ENCODE peak calls at places on chromosomes 4 and X, in five cellular contexts. One of them, this sample, is unnamed.

GRCh38 chr4:40552536-40552935 is 77.1 kb downstream of the RBM47 start:
- DNase-seq in NB4: no peak
- DNase-seq in T-helper 9 cell: no peak
- DNase-seq in GM13976: no peak
- DNase-seq in HFFc6: no peak
- DNase-seq in this sample: peak; percentile 20

GRCh38 chrX:50579955-50580354 is 109.3 kb upstream of the DGKK start:
- DNase-seq in NB4: peak; percentile 68
- DNase-seq in T-helper 9 cell: no peak
- DNase-seq in HFFc6: peak; percentile 38
- DNase-seq in GM13976: peak; percentile 32
- DNase-seq in this sample: no peak

GRCh38 chr4:135186002-135186401 is 984.4 kb upstream of the PABPC4L start:
- DNase-seq in GM13976: no peak
- DNase-seq in HFFc6: no peak
- DNase-seq in T-helper 9 cell: no peak
- DNase-seq in NB4: no peak
- DNase-seq in this sample: no peak

GRCh38 chr4:38163216-38164006 is 203.2 kb downstream of the PTTG2 start:
- DNase-seq in NB4: no peak
- DNase-seq in HFFc6: peak; percentile 71
- DNase-seq in GM13976: no peak
- DNase-seq in T-helper 9 cell: no peak
- DNase-seq in this sample: no peak

GRCh38 chr4:2251073-2251794 is 9.3 kb upstream of the HAUS3 start:
- DNase-seq in NB4: no peak
- DNase-seq in T-helper 9 cell: no peak
- DNase-seq in GM13976: peak; percentile 22
- DNase-seq in HFFc6: no peak
- DNase-seq in this sample: peak; percentile 12

GRCh38 chr4:59629348-59629747 is 1570.8 kb upstream of the ADGRL3 start:
- DNase-seq in HFFc6: no peak
- DNase-seq in T-helper 9 cell: no peak
- DNase-seq in NB4: no peak
- DNase-seq in GM13976: no peak
- DNase-seq in this sample: no peak

GRCh38 chr4:64230709-64231310 is 178.4 kb downstream of the TECRL start:
- DNase-seq in HFFc6: no peak
- DNase-seq in T-helper 9 cell: no peak
- DNase-seq in GM13976: no peak
- DNase-seq in NB4: peak; percentile 36
- DNase-seq in this sample: no peak

GRCh38 chr4:56531149-56531770 is 25.7 kb downstream of the ARL9 start:
- DNase-seq in HFFc6: no peak
- DNase-seq in NB4: no peak
- DNase-seq in GM13976: no peak
- DNase-seq in T-helper 9 cell: no peak
- DNase-seq in this sample: no peak

GRCh38 chr4:134201216-134202098 is at the start of gene PABPC4L:
- DNase-seq in HFFc6: peak; percentile 29
- DNase-seq in T-helper 9 cell: no peak
- DNase-seq in GM13976: no peak
- DNase-seq in NB4: no peak
- DNase-seq in this sample: no peak

GRCh38 chr4:37615059-37615719 is 71.0 kb downstream of the RELL1 start:
- DNase-seq in NB4: no peak
- DNase-seq in T-helper 9 cell: no peak
- DNase-seq in GM13976: no peak
- DNase-seq in HFFc6: no peak
- DNase-seq in this sample: no peak

GRCh38 chr4:87150498-87151261 is 69.7 kb downstream of the KLHL8 start:
- DNase-seq in HFFc6: peak; percentile 73
- DNase-seq in GM13976: peak; percentile 51
- DNase-seq in NB4: peak; percentile 79
- DNase-seq in T-helper 9 cell: peak; percentile 36
- DNase-seq in this sample: no peak

GRCh38 chrX:94831364-94831763 is 1157.4 kb downstream of the FAM133A start:
- DNase-seq in HFFc6: no peak
- DNase-seq in NB4: peak; percentile 29
- DNase-seq in T-helper 9 cell: no peak
- DNase-seq in GM13976: no peak
- DNase-seq in this sample: no peak

GRCh38 chrX:133568109-133568508 is 152.8 kb upstream of the GPC4 start:
- DNase-seq in T-helper 9 cell: no peak
- DNase-seq in GM13976: no peak
- DNase-seq in HFFc6: no peak
- DNase-seq in NB4: no peak
- DNase-seq in this sample: no peak

GRCh38 chr4:39446842-39447573 is 11.7 kb downstream of the RPL9 start:
- DNase-seq in GM13976: peak; percentile 86
- DNase-seq in HFFc6: no peak
- DNase-seq in NB4: peak; percentile 25
- DNase-seq in T-helper 9 cell: peak; percentile 7
- DNase-seq in this sample: peak; percentile 75

GRCh38 chrX:119790977-119791436 is 423 bp downstream of the RPL39 start:
- DNase-seq in GM13976: peak; percentile 26
- DNase-seq in NB4: peak; percentile 53
- DNase-seq in HFFc6: peak; percentile 12
- DNase-seq in T-helper 9 cell: peak; percentile 9
- DNase-seq in this sample: peak; percentile 48

GRCh38 chrX:107718156-107718621 is 57.4 kb downstream of the TSC22D3 start:
- DNase-seq in HFFc6: peak; percentile 70
- DNase-seq in GM13976: peak; percentile 53
- DNase-seq in T-helper 9 cell: peak; percentile 74
- DNase-seq in NB4: peak; percentile 76
- DNase-seq in this sample: peak; percentile 87

GRCh38 chrX:151879856-151880255 is 32.8 kb upstream of the MAGEA4 start:
- DNase-seq in GM13976: no peak
- DNase-seq in HFFc6: no peak
- DNase-seq in NB4: no peak
- DNase-seq in T-helper 9 cell: no peak
- DNase-seq in this sample: no peak

This sample was measured in breast epithelium.